ENCODE peak calls at places on chromosomes 11 and 22, in five cellular contexts. M is ovary, W is fibroblast of the aortic adventitia, R is lower leg skin, E is psoas muscle. D is an unnamed sample.

GRCh38 chr22:17264321-17265052 is 45.3 kb upstream of the ADA2 start:
- DNase-seq in M (peak), W (peak), R (no peak), E (peak), D (peak)

GRCh38 chr22:17348464-17349103 is 20.7 kb upstream of the CECR2 start:
- DNase-seq in E (no peak), W (no peak), M (no peak), R (no peak), D (no peak)

GRCh38 chr22:33519140-33519973 is 400.9 kb downstream of the LARGE1 start:
- DNase-seq in E (no peak), R (no peak), W (peak), M (peak), D (peak)

GRCh38 chr11:14308114-14308896 is 50.7 kb downstream of the RRAS2 start:
- DNase-seq in E (no peak), M (no peak), W (peak), R (no peak), D (peak)

GRCh38 chr11:76637491-76638266 is 32.9 kb downstream of the LRRC32 start:
- DNase-seq in E (peak), W (no peak), R (peak), M (peak), D (no peak)

GRCh38 chr22:27311666-27312566 is 489.6 kb downstream of the MN1 start:
- DNase-seq in W (no peak), E (no peak), M (no peak), R (no peak), D (no peak)

GRCh38 chr11:129279326-129280026 is 87.4 kb upstream of the ARHGAP32 start:
- DNase-seq in E (peak), R (peak), W (peak), M (peak), D (peak)

GRCh38 chr22:28703436-28703835 is 23.8 kb upstream of the TTC28 start:
- DNase-seq in W (peak), E (no peak), M (no peak), R (no peak), D (peak)

GRCh38 chr11:36818410-36818809 is 220.4 kb upstream of the RAG2 start:
- DNase-seq in M (no peak), W (peak), R (no peak), E (no peak), D (no peak)

GRCh38 chr11:24511518-24511917 is 14.7 kb downstream of the LUZP2 start:
- DNase-seq in R (no peak), M (no peak), E (no peak), W (no peak), D (no peak)

GRCh38 chr11:64887234-64887756 is 8.9 kb upstream of the EHD1 start:
- DNase-seq in R (no peak), E (no peak), W (no peak), M (no peak), D (no peak)

GRCh38 chr22:37664249-37665101 is 6.0 kb downstream of the PDXP start:
- DNase-seq in R (no peak), E (no peak), W (no peak), M (no peak), D (no peak)

GRCh38 chr11:35945137-35945518 is 1.3 kb downstream of the LDLRAD3 start:
- DNase-seq in E (no peak), R (no peak), M (no peak), W (no peak), D (no peak)

GRCh38 chr22:24996420-24996952 is 44.0 kb downstream of the KIAA1671 start:
- DNase-seq in E (no peak), W (peak), R (no peak), M (no peak), D (peak)

GRCh38 chr11:34904421-34904950 is 11.7 kb downstream of the APIP start:
- DNase-seq in R (no peak), E (no peak), W (no peak), M (no peak), D (no peak)

GRCh38 chr11:74276581-74276980 is 34.9 kb downstream of the P4HA3 start:
- DNase-seq in E (no peak), R (no peak), M (no peak), W (peak), D (peak)

GRCh38 chr22:24112188-24112587 is 69.1 kb upstream of the SUSD2 start:
- DNase-seq in R (no peak), W (no peak), E (no peak), M (no peak), D (peak)

GRCh38 chr22:27513021-27513420 is 288.5 kb downstream of the MN1 start:
- DNase-seq in R (no peak), M (no peak), W (no peak), E (no peak), D (no peak)

GRCh38 chr11:64762916-64763803 is 3.4 kb upstream of the PYGM start:
- DNase-seq in E (peak), M (peak), R (no peak), W (peak), D (peak)

GRCh38 chr11:95057959-95058358 is 8.7 kb downstream of the KDM4F start:
- DNase-seq in E (no peak), W (no peak), R (no peak), M (no peak), D (no peak)

GRCh38 chr11:70019576-70020011 is 58.5 kb upstream of the ANO1 start:
- DNase-seq in W (peak), R (peak), M (no peak), E (no peak), D (peak)

GRCh38 chr11:119449498-119449897 is 26.5 kb upstream of the THY1 start:
- DNase-seq in R (no peak), E (no peak), M (no peak), W (no peak), D (no peak)

GRCh38 chr11:2419638-2420501 is 19.3 kb downstream of the TSSC4 start:
- DNase-seq in M (peak), E (peak), R (peak), W (peak), D (peak)

GRCh38 chr11:61833926-61834277 is 5.8 kb downstream of the FADS2 start:
- DNase-seq in R (no peak), W (no peak), E (no peak), M (no peak), D (no peak)

GRCh38 chr11:108592591-108593213 is 866 bp downstream of the EXPH5 start:
- DNase-seq in R (peak), M (peak), W (no peak), E (no peak), D (no peak)

GRCh38 chr22:45731041-45731797 is 59.6 kb downstream of the ATXN10 start:
- DNase-seq in M (no peak), W (peak), R (no peak), E (no peak), D (peak)

GRCh38 chr11:72141066-72141465 is 5.5 kb downstream of the FOLR3 start:
- DNase-seq in W (peak), E (no peak), R (no peak), M (no peak), D (peak)

GRCh38 chr22:22020425-22020852 is 37.9 kb upstream of the TOP3B start:
- DNase-seq in R (no peak), W (no peak), E (no peak), M (no peak), D (no peak)

GRCh38 chr11:11345099-11345498 is 8.0 kb downstream of the CSNK2A3 start:
- DNase-seq in R (no peak), E (no peak), W (no peak), M (no peak), D (no peak)

GRCh38 chr11:65699306-65699705 is 12.7 kb upstream of the KAT5 start:
- DNase-seq in R (no peak), W (no peak), E (no peak), M (no peak), D (no peak)

GRCh38 chr11:73866586-73866996 is 10.1 kb downstream of the COA4 start:
- DNase-seq in E (no peak), R (no peak), W (peak), M (peak), D (peak)

GRCh38 chr11:134050541-134051383 is 18.1 kb upstream of the JAM3 start:
- DNase-seq in W (peak), M (peak), E (peak), R (peak), D (peak)

GRCh38 chr22:37202706-37203105 is 9.6 kb downstream of the SSTR3 start:
- DNase-seq in M (no peak), E (peak), R (no peak), W (no peak), D (no peak)

GRCh38 chr11:44112083-44112865 is 16.8 kb downstream of the EXT2 start:
- DNase-seq in M (peak), W (peak), R (no peak), E (peak), D (peak)

GRCh38 chr11:94822080-94822479 is 53.9 kb downstream of the AMOTL1 start:
- DNase-seq in M (no peak), R (no peak), E (no peak), W (no peak), D (no peak)

GRCh38 chr11:45385844-45386243 is 99.7 kb upstream of the SYT13 start:
- DNase-seq in R (no peak), W (no peak), M (no peak), E (no peak), D (no peak)

GRCh38 chr11:107549253-107549953 is 16.1 kb downstream of the ALKBH8 start:
- DNase-seq in R (no peak), E (no peak), M (no peak), W (peak), D (peak)

GRCh38 chr11:59562292-59562691 is 51.0 kb downstream of the OR4D9 start:
- DNase-seq in R (no peak), M (no peak), E (no peak), W (no peak), D (no peak)

GRCh38 chr22:32354360-32355351 is 3.0 kb upstream of the RFPL3 start:
- DNase-seq in R (no peak), M (no peak), E (no peak), W (peak), D (peak)

GRCh38 chr22:19703869-19704268 is 10.4 kb upstream of the SEPTIN5 start:
- DNase-seq in W (no peak), E (peak), R (peak), M (no peak), D (no peak)

DNA sequence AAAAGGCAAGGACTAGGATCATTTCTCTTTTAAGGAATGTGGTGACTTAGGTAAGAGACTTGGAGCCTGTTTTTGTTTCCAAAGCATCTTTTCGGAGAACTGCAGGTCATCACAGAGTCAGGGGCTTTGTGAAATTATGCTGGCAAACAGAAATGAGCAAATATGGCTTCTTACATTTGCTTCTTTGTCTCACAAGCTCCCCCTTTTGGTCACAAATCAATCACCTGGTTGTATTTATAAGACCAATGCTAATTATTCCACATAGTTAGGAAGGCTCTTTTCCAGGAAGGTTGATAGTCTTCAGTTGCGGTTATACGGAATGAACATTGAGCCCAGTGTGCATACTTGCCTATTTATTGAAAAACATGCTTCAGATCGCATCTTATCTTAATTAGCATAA is 34.6 kb upstream of the CEP126 start:
- DNase-seq in W (peak), M (no peak), R (no peak), E (no peak), D (peak)
- TF ChIP-seq CTCF in W (peak), M (no peak), R (no peak), E (no peak), D (peak)

DNA sequence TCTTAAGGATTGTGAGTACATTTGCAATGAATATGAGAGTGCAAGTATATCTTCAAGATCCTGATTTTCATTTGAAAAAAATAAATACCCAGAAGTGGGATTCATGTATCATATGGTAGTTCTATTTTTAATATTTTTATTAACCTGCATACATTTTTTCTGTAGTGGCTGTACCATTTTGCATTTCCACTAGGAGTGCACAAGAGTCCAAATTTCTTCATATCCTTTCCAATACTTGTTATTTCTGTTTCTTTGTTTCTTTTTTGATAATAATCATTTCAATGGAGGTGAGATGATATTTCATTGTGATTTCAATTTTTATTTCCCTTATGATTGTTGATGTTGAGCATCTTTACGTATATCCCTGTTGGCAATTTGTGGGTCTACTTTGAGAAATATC is 759.8 kb upstream of the CNTN5 start:
- DNase-seq in M (no peak), R (no peak), E (no peak), W (no peak), D (no peak)
- TF ChIP-seq CTCF in M (no peak), R (no peak), E (no peak), W (peak), D (no peak)

DNA sequence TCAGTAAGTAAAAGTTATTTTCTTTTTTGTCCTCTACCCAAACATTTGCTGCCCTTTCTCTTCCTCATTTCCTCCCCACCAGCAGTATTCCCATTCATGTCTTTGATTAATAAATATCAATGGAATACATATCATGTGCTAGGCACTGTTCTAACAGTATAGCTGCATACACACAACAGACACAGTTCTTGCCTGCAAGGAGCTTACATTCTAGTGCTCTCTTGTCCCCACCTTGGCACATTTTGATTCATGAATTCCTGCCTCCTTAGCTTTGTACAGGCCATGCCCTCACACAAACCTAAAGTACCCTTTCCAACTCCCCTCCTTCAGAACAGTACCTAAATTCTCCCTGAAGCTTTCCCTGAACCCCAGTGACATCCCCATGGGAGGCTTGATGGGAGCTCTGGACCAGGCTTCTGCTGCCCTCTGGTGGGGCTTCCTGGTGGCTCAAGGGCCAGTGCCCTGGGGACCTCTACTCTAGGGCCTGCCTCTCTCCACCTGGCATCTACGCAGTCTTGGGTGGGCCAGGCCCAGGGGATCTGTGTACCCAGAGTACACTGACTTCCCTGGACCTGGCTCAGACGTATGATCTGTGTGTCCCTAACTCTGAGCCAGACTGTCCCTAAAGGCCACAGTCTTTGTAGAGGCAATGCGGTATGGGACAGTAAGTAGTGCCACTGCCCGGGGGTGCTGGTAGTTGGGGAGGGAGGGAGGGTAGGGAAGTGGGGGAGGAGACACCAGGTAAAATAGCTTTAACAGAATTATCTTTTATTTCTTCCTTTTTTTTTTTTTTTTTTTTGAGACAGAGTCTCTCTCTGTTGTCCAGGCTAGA is 14.1 kb downstream of the RPS13 start:
- DNase-seq in M (peak), E (peak), R (no peak), W (peak), D (peak)
- TF ChIP-seq CTCF in M (no peak), E (peak), R (no peak), W (peak), D (peak)

GRCh38 chr11:116394022-116394421 is 378.8 kb downstream of the BUD13 start:
- DNase-seq in M (no peak), E (no peak), R (no peak), W (no peak), D (no peak)

GRCh38 chr11:116396332-116396731 is 376.5 kb downstream of the BUD13 start:
- DNase-seq in M (no peak), E (no peak), R (no peak), W (no peak), D (no peak)

GRCh38 chr11:116400081-116400480 is 372.7 kb downstream of the BUD13 start:
- DNase-seq in E (no peak), R (no peak), W (no peak), M (no peak), D (no peak)

DNA sequence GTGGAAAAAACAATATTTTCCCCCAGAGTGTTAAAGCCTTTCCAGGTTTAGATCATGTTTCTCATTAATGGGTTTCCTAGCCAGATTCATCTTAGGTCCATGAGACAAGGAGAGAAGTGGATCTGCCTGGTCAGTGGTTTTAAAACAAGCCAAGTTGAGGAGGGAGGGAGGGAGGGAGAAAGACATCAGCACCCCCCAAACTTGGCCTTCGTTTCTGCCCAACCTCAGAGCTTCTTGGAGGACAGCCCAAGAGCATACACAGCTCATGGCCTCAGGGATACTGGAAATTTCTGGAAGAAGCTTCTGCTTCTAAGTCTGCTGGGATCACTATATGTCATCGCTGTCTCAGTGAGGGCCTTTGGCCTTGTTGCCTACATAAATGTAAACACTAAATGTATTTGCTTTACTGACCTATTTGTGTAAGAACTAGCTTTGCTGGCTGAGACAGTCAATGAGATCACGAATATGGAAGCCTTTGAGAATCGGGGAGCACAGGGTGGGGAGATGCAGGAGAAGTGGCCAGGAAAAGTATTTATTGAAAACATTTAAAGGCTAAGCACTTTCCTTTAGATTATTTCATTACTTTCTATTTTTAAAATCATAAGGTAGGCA is 375.1 kb downstream of the BUD13 start:
- DNase-seq in R (no peak), E (no peak), M (no peak), W (no peak), D (no peak)
- TF ChIP-seq CTCF in R (no peak), E (no peak), M (no peak), W (no peak), D (no peak)

DNA sequence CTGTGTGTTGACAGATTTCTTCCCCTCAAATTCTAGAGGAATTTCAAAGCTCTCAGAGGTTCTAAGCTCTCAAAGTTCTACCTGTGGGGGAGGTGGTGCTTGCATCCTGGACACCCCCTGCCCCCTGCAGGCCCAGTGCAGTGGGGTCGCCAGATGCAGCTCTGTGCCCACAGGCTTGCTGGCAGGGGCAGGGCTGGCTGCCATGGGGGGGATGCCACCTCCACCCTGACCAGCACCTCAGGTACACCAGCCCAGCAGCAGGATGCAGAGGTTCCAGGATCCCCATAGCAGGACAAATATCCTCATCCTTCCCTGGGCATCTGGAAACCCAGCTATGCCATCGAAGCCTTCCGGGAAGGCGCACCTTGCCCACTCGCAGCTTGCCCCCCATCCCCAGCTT is 91.1 kb downstream of the BRD1 start:
- DNase-seq in M (no peak), W (no peak), E (no peak), R (peak), D (no peak)
- TF ChIP-seq CTCF in M (no peak), W (no peak), E (no peak), R (no peak), D (no peak)

GRCh38 chr11:85949798-85950197 is 94.6 kb downstream of the CCDC83 start:
- DNase-seq in E (no peak), W (no peak), R (no peak), M (no peak), D (no peak)

GRCh38 chr11:85945788-85946187 is 90.6 kb downstream of the CCDC83 start:
- DNase-seq in M (no peak), W (no peak), E (no peak), R (no peak), D (no peak)

GRCh38 chr11:85946221-85946620 is 91.0 kb downstream of the CCDC83 start:
- DNase-seq in M (no peak), E (no peak), R (no peak), W (no peak), D (peak)

GRCh38 chr11:85948884-85949283 is 93.7 kb downstream of the CCDC83 start:
- DNase-seq in W (no peak), E (no peak), R (no peak), M (no peak), D (no peak)

GRCh38 chr11:85947431-85948272 is 92.5 kb downstream of the CCDC83 start:
- DNase-seq in E (no peak), M (peak), W (peak), R (no peak), D (peak)
- TF ChIP-seq CTCF in E (no peak), M (no peak), W (no peak), R (no peak), D (no peak)

GRCh38 chr11:89604281-89604680 is 105.8 kb upstream of the TRIM77 start:
- DNase-seq in R (no peak), E (no peak), M (no peak), W (no peak), D (no peak)
- TF ChIP-seq CTCF in R (no peak), E (no peak), M (no peak), W (no peak), D (no peak)